ENCODE peak calls at places on chromosomes 16 and 17, in seven cellular contexts. One of them, this sample, is unnamed.

GRCh38 chr17:6059406-6059805 is 10.8 kb upstream of the WSCD1 start:
- DNase-seq in AG04450: no peak
- DNase-seq in IMR-90: no peak
- DNase-seq in H7: no peak
- DNase-seq in MM.1S: no peak
- DNase-seq in A549: no peak
- DNase-seq in AG09309: no peak
- DNase-seq in this sample: no peak

GRCh38 chr17:13940858-13941665 is 128.2 kb upstream of the COX10 start:
- DNase-seq in A549: peak
- DNase-seq in AG04450: no peak
- DNase-seq in AG09309: no peak
- DNase-seq in H7: no peak
- DNase-seq in MM.1S: no peak
- DNase-seq in IMR-90: peak
- DNase-seq in this sample: no peak

GRCh38 chr17:58525239-58525638 is 10.8 kb upstream of the MTMR4 start:
- DNase-seq in AG04450: peak
- DNase-seq in AG09309: peak
- DNase-seq in A549: no peak
- DNase-seq in IMR-90: peak
- DNase-seq in H7: no peak
- DNase-seq in MM.1S: no peak
- DNase-seq in this sample: no peak

GRCh38 chr17:68973098-68973929 is 18.1 kb upstream of the ABCA8 start:
- DNase-seq in H7: no peak
- DNase-seq in AG09309: no peak
- DNase-seq in MM.1S: no peak
- DNase-seq in A549: no peak
- DNase-seq in AG04450: no peak
- DNase-seq in IMR-90: no peak
- DNase-seq in this sample: no peak

GRCh38 chr17:58184308-58184985 is 8.1 kb upstream of the EPX start:
- DNase-seq in AG04450: peak
- DNase-seq in MM.1S: no peak
- DNase-seq in H7: peak
- DNase-seq in AG09309: no peak
- DNase-seq in IMR-90: peak
- DNase-seq in A549: no peak
- DNase-seq in this sample: no peak

GRCh38 chr16:75471723-75472634 is 7.5 kb upstream of the TMEM170A start:
- DNase-seq in AG09309: peak
- DNase-seq in MM.1S: peak
- DNase-seq in H7: peak
- DNase-seq in IMR-90: peak
- DNase-seq in A549: peak
- DNase-seq in AG04450: peak
- DNase-seq in this sample: no peak

GRCh38 chr16:10940501-10941079 is 1.7 kb downstream of the DEXI start:
- DNase-seq in AG04450: no peak
- DNase-seq in A549: no peak
- DNase-seq in H7: no peak
- DNase-seq in AG09309: no peak
- DNase-seq in MM.1S: peak
- DNase-seq in IMR-90: peak
- DNase-seq in this sample: no peak

GRCh38 chr17:59848778-59849177 is 44.0 kb downstream of the TUBD1 start:
- DNase-seq in A549: no peak
- DNase-seq in MM.1S: peak
- DNase-seq in H7: no peak
- DNase-seq in IMR-90: peak
- DNase-seq in AG09309: no peak
- DNase-seq in AG04450: no peak
- DNase-seq in this sample: no peak

GRCh38 chr16:86034421-86034919 is 135.5 kb downstream of the IRF8 start:
- DNase-seq in AG09309: no peak
- DNase-seq in H7: no peak
- DNase-seq in AG04450: no peak
- DNase-seq in IMR-90: no peak
- DNase-seq in MM.1S: no peak
- DNase-seq in A549: no peak
- DNase-seq in this sample: no peak

GRCh38 chr17:42289863-42290165 is 1.5 kb downstream of the STAT5A start:
- DNase-seq in MM.1S: no peak
- DNase-seq in AG04450: no peak
- DNase-seq in A549: no peak
- DNase-seq in AG09309: no peak
- DNase-seq in IMR-90: no peak
- DNase-seq in H7: no peak
- DNase-seq in this sample: no peak

GRCh38 chr17:1031711-1032110 is 34.8 kb downstream of the TIMM22 start:
- DNase-seq in IMR-90: no peak
- DNase-seq in MM.1S: no peak
- DNase-seq in H7: peak
- DNase-seq in AG04450: no peak
- DNase-seq in A549: no peak
- DNase-seq in AG09309: no peak
- DNase-seq in this sample: no peak

GRCh38 chr17:75098861-75099260 is 10.9 kb upstream of the ARMC7 start:
- DNase-seq in AG09309: no peak
- DNase-seq in MM.1S: no peak
- DNase-seq in A549: no peak
- DNase-seq in IMR-90: no peak
- DNase-seq in H7: peak
- DNase-seq in AG04450: no peak
- DNase-seq in this sample: no peak

GRCh38 chr17:58279016-58279671 is 1.6 kb downstream of the MPO start:
- DNase-seq in AG04450: no peak
- DNase-seq in A549: no peak
- DNase-seq in IMR-90: peak
- DNase-seq in MM.1S: no peak
- DNase-seq in AG09309: no peak
- DNase-seq in H7: peak
- DNase-seq in this sample: no peak

GRCh38 chr17:15019158-15019557 is 246.0 kb downstream of the PMP22 start:
- DNase-seq in MM.1S: no peak
- DNase-seq in AG09309: no peak
- DNase-seq in AG04450: no peak
- DNase-seq in A549: no peak
- DNase-seq in IMR-90: no peak
- DNase-seq in H7: no peak
- DNase-seq in this sample: no peak

GRCh38 chr17:77329741-77330531 is 189.2 kb downstream of the SEC14L1 start:
- DNase-seq in AG04450: no peak
- DNase-seq in A549: no peak
- DNase-seq in IMR-90: no peak
- DNase-seq in MM.1S: no peak
- DNase-seq in H7: peak
- DNase-seq in AG09309: no peak
- DNase-seq in this sample: no peak

GRCh38 chr17:77332981-77333685 is 192.4 kb downstream of the SEC14L1 start:
- DNase-seq in A549: no peak
- DNase-seq in H7: no peak
- DNase-seq in MM.1S: no peak
- DNase-seq in IMR-90: peak
- DNase-seq in AG09309: peak
- DNase-seq in AG04450: no peak
- DNase-seq in this sample: no peak

GRCh38 chr17:77332034-77332971 is 191.5 kb downstream of the SEC14L1 start:
- DNase-seq in H7: peak
- DNase-seq in IMR-90: no peak
- DNase-seq in AG09309: no peak
- DNase-seq in AG04450: no peak
- DNase-seq in A549: no peak
- DNase-seq in MM.1S: peak
- DNase-seq in this sample: peak

GRCh38 chr17:77330602-77331081 is 189.9 kb downstream of the SEC14L1 start:
- DNase-seq in AG04450: no peak
- DNase-seq in IMR-90: no peak
- DNase-seq in A549: no peak
- DNase-seq in MM.1S: no peak
- DNase-seq in AG09309: no peak
- DNase-seq in H7: peak
- DNase-seq in this sample: no peak

GRCh38 chr17:77331161-77331864 is 190.5 kb downstream of the SEC14L1 start:
- DNase-seq in MM.1S: peak
- DNase-seq in IMR-90: peak
- DNase-seq in A549: peak
- DNase-seq in H7: peak
- DNase-seq in AG09309: no peak
- DNase-seq in AG04450: no peak
- DNase-seq in this sample: peak
- H3K4me3 ChIP-seq in MM.1S: peak
- H3K4me3 ChIP-seq in IMR-90: no peak
- H3K4me3 ChIP-seq in A549: no peak
- H3K4me3 ChIP-seq in H7: no peak
- H3K4me3 ChIP-seq in AG09309: no peak
- H3K4me3 ChIP-seq in AG04450: no peak
- H3K4me3 ChIP-seq in this sample: peak

DNA sequence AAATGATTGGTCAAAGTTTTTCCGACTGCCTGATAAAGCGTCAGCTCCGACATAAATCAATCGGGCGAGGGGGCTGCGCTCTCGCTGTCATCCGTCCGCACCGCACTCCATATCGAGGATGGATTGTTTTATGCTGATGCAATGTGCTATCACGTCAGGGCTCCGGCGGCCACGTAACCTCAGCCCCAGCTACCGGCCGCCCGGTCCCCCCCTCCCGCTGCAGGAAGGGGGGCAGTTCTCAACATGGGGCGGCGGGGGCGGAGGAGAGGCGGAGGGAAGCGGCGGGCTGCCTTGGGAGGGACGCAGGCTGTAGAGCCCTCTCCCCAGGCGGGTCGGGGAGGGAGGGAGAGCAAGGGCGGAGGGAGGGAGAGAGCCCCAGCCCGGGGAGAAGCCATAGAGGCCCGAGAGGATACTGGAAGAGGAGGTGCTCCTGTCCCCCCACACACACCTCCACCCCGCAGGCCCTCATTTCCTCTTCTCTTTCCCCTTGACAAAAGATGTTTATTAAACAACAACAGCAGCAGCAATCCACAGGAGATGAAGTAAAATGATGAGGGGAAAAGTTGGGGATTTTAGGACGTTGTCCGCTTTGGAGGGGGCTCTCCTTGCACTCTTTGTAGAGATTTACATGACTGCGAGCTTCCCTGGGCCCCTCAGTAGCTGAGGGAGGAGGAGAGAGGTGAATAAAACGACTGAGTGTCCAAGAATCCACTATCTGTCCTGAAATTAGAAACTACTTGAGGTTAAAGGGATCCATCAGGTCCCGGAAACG is 498 bp upstream of the HOXB9 start:
- DNase-seq in IMR-90: peak
- DNase-seq in AG04450: no peak
- DNase-seq in AG09309: no peak
- DNase-seq in MM.1S: no peak
- DNase-seq in H7: peak
- DNase-seq in A549: peak
- DNase-seq in this sample: peak
- H3K4me3 ChIP-seq in IMR-90: peak
- H3K4me3 ChIP-seq in AG04450: no peak
- H3K4me3 ChIP-seq in AG09309: no peak
- H3K4me3 ChIP-seq in MM.1S: peak
- H3K4me3 ChIP-seq in H7: no peak
- H3K4me3 ChIP-seq in A549: peak
- H3K4me3 ChIP-seq in this sample: peak

DNA sequence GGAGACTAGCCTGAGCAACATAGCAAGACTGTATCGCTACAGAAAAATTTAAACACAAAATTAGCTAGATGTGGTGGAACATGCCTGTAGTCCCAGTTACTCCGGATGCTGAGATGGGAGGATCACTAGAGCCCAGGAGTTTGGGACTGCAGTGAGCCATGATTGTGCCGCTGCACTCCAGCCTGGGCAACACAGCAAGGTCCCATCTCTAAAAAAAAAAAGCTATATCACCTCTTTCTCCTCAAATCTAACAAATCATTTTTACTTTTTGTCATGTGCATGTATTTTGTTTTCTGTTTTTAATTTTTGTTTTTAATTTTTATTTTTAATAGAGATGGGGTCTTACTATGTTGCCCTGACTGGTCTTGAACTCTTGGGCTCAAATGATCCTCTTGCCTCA is 5.9 kb downstream of the DUS2 start:
- DNase-seq in A549: no peak
- DNase-seq in H7: no peak
- DNase-seq in AG09309: no peak
- DNase-seq in IMR-90: no peak
- DNase-seq in AG04450: no peak
- DNase-seq in MM.1S: no peak
- DNase-seq in this sample: no peak
- H3K4me3 ChIP-seq in A549: no peak
- H3K4me3 ChIP-seq in H7: no peak
- H3K4me3 ChIP-seq in AG09309: no peak
- H3K4me3 ChIP-seq in IMR-90: no peak
- H3K4me3 ChIP-seq in AG04450: no peak
- H3K4me3 ChIP-seq in MM.1S: no peak
- H3K4me3 ChIP-seq in this sample: no peak

GRCh38 chr16:58195771-58196170 is 2.1 kb downstream of the CSNK2A2 start:
- DNase-seq in A549: no peak
- DNase-seq in AG09309: no peak
- DNase-seq in AG04450: no peak
- DNase-seq in MM.1S: no peak
- DNase-seq in H7: no peak
- DNase-seq in IMR-90: no peak
- DNase-seq in this sample: no peak

GRCh38 chr16:58195344-58195743 is 2.6 kb downstream of the CSNK2A2 start:
- DNase-seq in IMR-90: no peak
- DNase-seq in AG04450: no peak
- DNase-seq in A549: no peak
- DNase-seq in AG09309: no peak
- DNase-seq in H7: no peak
- DNase-seq in MM.1S: no peak
- DNase-seq in this sample: no peak

GRCh38 chr16:58198022-58198683 is at the start of gene CSNK2A2:
- DNase-seq in H7: peak
- DNase-seq in A549: peak
- DNase-seq in IMR-90: peak
- DNase-seq in AG04450: peak
- DNase-seq in AG09309: peak
- DNase-seq in MM.1S: peak
- DNase-seq in this sample: peak

GRCh38 chr16:58197314-58198012 is 443 bp downstream of the CSNK2A2 start:
- DNase-seq in AG04450: no peak
- DNase-seq in IMR-90: no peak
- DNase-seq in MM.1S: no peak
- DNase-seq in AG09309: no peak
- DNase-seq in A549: no peak
- DNase-seq in H7: peak
- DNase-seq in this sample: peak

GRCh38 chr16:58196898-58197313 is 1.0 kb downstream of the CSNK2A2 start:
- DNase-seq in H7: peak
- DNase-seq in AG09309: no peak
- DNase-seq in AG04450: no peak
- DNase-seq in A549: no peak
- DNase-seq in MM.1S: no peak
- DNase-seq in IMR-90: peak
- DNase-seq in this sample: no peak
- H3K4me3 ChIP-seq in H7: peak
- H3K4me3 ChIP-seq in AG09309: peak
- H3K4me3 ChIP-seq in AG04450: peak
- H3K4me3 ChIP-seq in A549: peak
- H3K4me3 ChIP-seq in MM.1S: peak
- H3K4me3 ChIP-seq in IMR-90: peak
- H3K4me3 ChIP-seq in this sample: peak

GRCh38 chr16:89471225-89471624 is 19.1 kb downstream of the ANKRD11 start:
- DNase-seq in H7: no peak
- DNase-seq in A549: no peak
- DNase-seq in MM.1S: no peak
- DNase-seq in IMR-90: peak
- DNase-seq in AG04450: peak
- DNase-seq in AG09309: peak
- DNase-seq in this sample: no peak
- H3K4me3 ChIP-seq in H7: no peak
- H3K4me3 ChIP-seq in A549: no peak
- H3K4me3 ChIP-seq in MM.1S: no peak
- H3K4me3 ChIP-seq in IMR-90: no peak
- H3K4me3 ChIP-seq in AG04450: no peak
- H3K4me3 ChIP-seq in AG09309: no peak
- H3K4me3 ChIP-seq in this sample: no peak